ENCODE peak calls at places on chromosomes 13 and 19, in five cellular contexts. X, C, W, H and D are unnamed samples.

GRCh38 chr19:7386308-7386707 is 37.6 kb downstream of the ARHGEF18 start:
- DNase-seq in X (no peak), C (no peak), W (no peak), H (no peak), D (no peak)

GRCh38 chr19:42150353-42150752 is 18.1 kb upstream of the POU2F2 start:
- DNase-seq in X (no peak), C (no peak), W (no peak), H (no peak), D (no peak)

GRCh38 chr13:100362371-100362770 is 226.2 kb downstream of the GGACT start:
- DNase-seq in X (no peak), C (no peak), W (no peak), H (no peak), D (no peak)

GRCh38 chr13:30963794-30964193 is 31.3 kb downstream of the TEX26 start:
- DNase-seq in X (no peak), C (no peak), W (no peak), H (no peak), D (no peak)

GRCh38 chr13:109776575-109776974 is 9.8 kb downstream of the IRS2 start:
- DNase-seq in X (no peak), C (no peak), W (no peak), H (no peak), D (no peak)

GRCh38 chr19:33390908-33391630 is 17.6 kb downstream of the CEBPG start:
- DNase-seq in X (no peak), C (no peak), W (no peak), H (no peak), D (no peak)

GRCh38 chr19:33866696-33867095 is 70.0 kb downstream of the KCTD15 start:
- DNase-seq in X (no peak), C (no peak), W (no peak), H (no peak), D (no peak)

GRCh38 chr19:33876619-33877018 is 79.9 kb downstream of the KCTD15 start:
- DNase-seq in X (no peak), C (no peak), W (no peak), H (no peak), D (no peak)

GRCh38 chr19:2315818-2316353 is 7.9 kb upstream of the LINGO3 start:
- DNase-seq in X (peak; percentile 43), C (peak; percentile 55), W (no peak), H (no peak), D (peak; percentile 48)

GRCh38 chr19:50461066-50461875 is 15.0 kb upstream of the EMC10 start:
- DNase-seq in X (peak; percentile 78), C (peak; percentile 71), W (peak; percentile 48), H (peak; percentile 53), D (peak; percentile 68)

GRCh38 chr19:47446534-47447469 is 24.9 kb downstream of the SLC8A2 start:
- DNase-seq in X (peak; percentile 84), C (no peak), W (peak; percentile 81), H (no peak), D (no peak)

GRCh38 chr19:55117063-55117635 is 288 bp downstream of the PPP1R12C start:
- DNase-seq in X (no peak), C (no peak), W (no peak), H (no peak), D (no peak)

GRCh38 chr19:23868630-23869029 is 46.1 kb upstream of the ZNF726 start:
- DNase-seq in X (no peak), C (no peak), W (no peak), H (no peak), D (no peak)

GRCh38 chr19:17522988-17523872 is 11.8 kb downstream of the PGLS start:
- DNase-seq in X (no peak), C (no peak), W (no peak), H (peak; percentile 92), D (no peak)

GRCh38 chr13:73521291-73521626 is 462.5 kb downstream of the KLF5 start:
- DNase-seq in X (no peak), C (no peak), W (no peak), H (no peak), D (no peak)

GRCh38 chr13:46561691-46562090 is 8.7 kb downstream of the LRCH1 start:
- DNase-seq in X (no peak), C (no peak), W (no peak), H (no peak), D (peak; percentile 61)
- H4K20me1 ChIP-seq in X (peaks cover 24% of the 10 kb centered on the region), C (peaks cover 45% of the 10 kb centered on the region), W (peaks cover 3% of the 10 kb centered on the region), H (peaks cover 10% of the 10 kb centered on the region), D (no peaks in the 10 kb centered on the region)

GRCh38 chr13:108104736-108105135 is 110.6 kb downstream of the LIG4 start:
- DNase-seq in X (no peak), C (no peak), W (no peak), H (no peak), D (no peak)

GRCh38 chr13:108102771-108103170 is 112.6 kb downstream of the LIG4 start:
- DNase-seq in X (no peak), C (no peak), W (no peak), H (no peak), D (no peak)
- TF ChIP-seq MAX in X (no peak), C (no peak), W (no peak), H (no peak), D (no peak)

DNA sequence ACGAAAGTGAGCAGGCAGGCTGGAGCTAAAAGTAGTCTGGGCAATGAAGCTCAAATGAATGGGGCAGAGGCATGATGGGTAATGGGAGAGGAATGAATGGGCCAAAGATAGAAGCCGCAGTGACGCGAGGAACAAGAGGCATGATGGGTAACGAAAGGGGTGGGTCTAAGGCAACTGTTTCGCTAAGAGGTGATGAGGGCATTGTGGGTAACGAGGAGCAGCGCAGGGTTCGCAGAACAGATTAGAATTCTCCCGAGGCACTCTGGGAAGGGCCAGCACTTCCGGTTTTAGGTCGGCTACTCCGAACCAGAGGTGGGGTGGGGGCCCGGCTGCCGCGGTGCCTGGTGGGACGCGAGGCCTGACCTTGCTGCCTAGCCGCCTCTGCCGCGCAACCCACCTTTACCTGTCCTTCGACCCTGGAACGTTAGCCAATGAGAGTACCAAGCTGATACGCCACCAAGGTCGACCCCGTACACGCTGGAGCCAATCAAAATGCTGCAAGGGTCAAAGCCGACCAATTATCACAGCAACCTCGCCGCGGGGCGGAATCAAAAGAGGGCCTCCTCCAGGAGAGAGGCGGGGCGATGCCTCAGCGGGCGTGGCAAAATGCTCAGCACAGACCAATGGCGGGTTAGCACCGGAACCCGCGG is 563 bp upstream of the TOMM40 start:
- DNase-seq in X (peak; percentile 94), C (peak; percentile 100), W (peak; percentile 100), H (peak; percentile 100), D (peak; percentile 100)
- TF ChIP-seq POLR2A in X (peak; percentile 98), C (peak; percentile 88), W (peak; percentile 96), H (peak; percentile 72), D (peak; percentile 91)

DNA sequence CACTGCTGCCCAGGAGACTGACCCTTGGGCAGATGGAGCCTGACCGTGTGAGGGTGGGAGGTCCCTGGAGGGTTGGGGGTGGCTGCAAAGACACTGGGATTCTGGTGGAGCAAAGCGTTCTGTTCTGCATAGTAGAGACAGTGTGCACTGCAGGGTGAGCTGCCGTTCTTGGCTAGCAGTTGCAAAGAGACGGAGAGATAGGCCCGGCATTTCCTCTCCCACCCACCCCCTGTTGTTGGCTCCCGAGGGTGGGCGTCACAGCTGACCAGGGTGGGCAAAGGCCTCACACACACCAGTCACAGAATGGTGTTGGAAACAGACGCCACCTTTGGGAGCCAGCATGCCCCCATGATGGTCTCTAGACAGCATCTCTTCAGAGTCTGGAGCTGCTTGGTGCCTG is 11.4 kb downstream of the TMEM255B start:
- DNase-seq in X (no peak), C (no peak), W (no peak), H (no peak), D (no peak)
- H4K20me1 ChIP-seq in X (peaks cover 5% of the 10 kb centered on the region), C (no peaks in the 10 kb centered on the region), W (no peaks in the 10 kb centered on the region), H (no peaks in the 10 kb centered on the region), D (no peaks in the 10 kb centered on the region)

GRCh38 chr13:66835040-66835628 is 395.0 kb downstream of the PCDH9 start:
- DNase-seq in X (peak; percentile 8), C (peak; percentile 24), W (no peak), H (no peak), D (peak; percentile 63)
- TF ChIP-seq MAX in X (no peak), C (no peak), W (no peak), H (no peak), D (no peak)

GRCh38 chr19:4517451-4518057 is 732 bp downstream of the PLIN4 start:
- DNase-seq in X (no peak), C (no peak), W (no peak), H (no peak), D (no peak)

GRCh38 chr19:4519172-4519496 is 848 bp upstream of the PLIN4 start:
- DNase-seq in X (no peak), C (no peak), W (no peak), H (no peak), D (no peak)

GRCh38 chr19:4519521-4520277 is 1.4 kb upstream of the PLIN4 start:
- DNase-seq in X (no peak), C (no peak), W (no peak), H (no peak), D (no peak)

GRCh38 chr19:4516939-4517300 is 1.4 kb downstream of the PLIN4 start:
- DNase-seq in X (no peak), C (no peak), W (no peak), H (no peak), D (no peak)

GRCh38 chr19:4518345-4519171 is at the start of gene PLIN4:
- DNase-seq in X (no peak), C (peak; percentile 66), W (no peak), H (no peak), D (no peak)
- TF ChIP-seq POLR2A in X (no peak), C (peak; percentile 52), W (no peak), H (no peak), D (no peak)